ENCODE peak calls at places on chromosomes 7 and 10, in five cellular contexts. Z, Y, U, J and K are unnamed samples.

GRCh38 chr7:73699370-73700069 is 16.1 kb downstream of the BUD23 start:
- DNase-seq in J (no peak), U (no peak), Y (no peak), Z (no peak), K (no peak)

GRCh38 chr7:16816820-16817219 is 12.0 kb upstream of the AGR2 start:
- DNase-seq in Z (no peak), Y (no peak), U (no peak), J (no peak), K (no peak)

GRCh38 chr10:117461766-117462423 is 80.7 kb upstream of the EMX2 start:
- DNase-seq in Z (no peak), J (peak), Y (peak), U (peak), K (no peak)

GRCh38 chr7:7554021-7554432 is 12.7 kb upstream of the MIOS start:
- DNase-seq in U (no peak), J (peak), Y (no peak), Z (no peak), K (no peak)

GRCh38 chr10:31118561-31118960 is 86.9 kb upstream of the ZNF438 start:
- DNase-seq in Z (no peak), Y (no peak), J (no peak), U (no peak), K (no peak)

GRCh38 chr7:17787257-17787656 is 153.0 kb downstream of the SNX13 start:
- DNase-seq in U (no peak), Y (no peak), Z (no peak), J (no peak), K (no peak)

GRCh38 chr7:19111474-19112143 is 5.8 kb downstream of the TWIST1 start:
- DNase-seq in U (no peak), J (peak), Z (no peak), Y (no peak), K (no peak)

GRCh38 chr10:33209777-33210176 is 124.7 kb downstream of the NRP1 start:
- DNase-seq in Z (no peak), J (no peak), U (no peak), Y (no peak), K (no peak)

GRCh38 chr10:20535846-20536245 is 361.3 kb downstream of the NEBL start:
- DNase-seq in Z (no peak), Y (no peak), U (no peak), J (no peak), K (no peak)

DNA sequence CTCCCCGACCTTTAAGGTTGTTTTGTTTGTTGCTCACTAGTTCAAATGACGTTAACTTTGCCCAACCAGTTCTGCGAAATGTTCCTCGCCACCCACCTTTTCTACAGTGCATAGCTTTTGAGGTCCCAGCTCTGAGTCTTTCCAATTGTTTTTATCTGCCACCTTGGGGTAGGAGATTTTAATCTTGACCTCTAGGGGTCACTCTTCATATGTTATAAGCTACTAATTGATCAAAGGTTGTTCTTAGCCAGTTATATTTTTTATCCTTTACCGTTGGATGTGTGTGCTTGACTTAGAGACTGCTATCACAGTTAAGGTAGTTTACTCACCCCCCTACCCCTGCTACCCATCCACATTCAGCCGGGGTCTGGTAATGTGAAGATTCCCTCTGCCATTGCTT is 372.4 kb downstream of the SUGCT start:
- DNase-seq in Y (no peak), U (peak), Z (no peak), J (peak), K (no peak)
- TF ChIP-seq CTCF in Y (no peak), U (peak), Z (no peak), J (peak), K (peak)

GRCh38 chr10:75924309-75924920 is 493.0 kb downstream of the LRMDA start:
- DNase-seq in U (no peak), Y (no peak), J (no peak), Z (no peak), K (no peak)

GRCh38 chr10:75919913-75920312 is 488.5 kb downstream of the LRMDA start:
- DNase-seq in J (peak), Z (no peak), U (no peak), Y (no peak), K (no peak)

GRCh38 chr10:75925999-75926398 is 494.6 kb downstream of the LRMDA start:
- DNase-seq in Y (no peak), Z (no peak), U (no peak), J (no peak), K (no peak)

GRCh38 chr10:75926763-75927162 is 495.3 kb downstream of the LRMDA start:
- DNase-seq in Z (no peak), J (no peak), U (no peak), Y (no peak), K (no peak)

GRCh38 chr10:75922435-75922834 is 491.0 kb downstream of the LRMDA start:
- DNase-seq in U (peak), J (peak), Y (no peak), Z (no peak), K (no peak)
- TF ChIP-seq CTCF in U (peak), J (peak), Y (no peak), Z (no peak), K (no peak)

GRCh38 chr10:73401636-73402035 is 12.2 kb downstream of the ANXA7 start:
- DNase-seq in U (no peak), J (no peak), Z (no peak), Y (no peak), K (no peak)

GRCh38 chr10:73399054-73399453 is 14.8 kb downstream of the ANXA7 start:
- DNase-seq in Z (no peak), U (no peak), J (no peak), Y (no peak), K (no peak)

GRCh38 chr10:73398024-73398423 is 15.8 kb downstream of the ANXA7 start:
- DNase-seq in Y (no peak), U (peak), Z (no peak), J (no peak), K (no peak)
- TF ChIP-seq CTCF in Y (no peak), U (peak), Z (no peak), J (peak), K (peak)

GRCh38 chr7:28395404-28395803 is 16.9 kb upstream of the CREB5 start:
- DNase-seq in Z (no peak), Y (no peak), J (no peak), U (no peak), K (no peak)

GRCh38 chr7:28392289-28392688 is 20.0 kb upstream of the CREB5 start:
- DNase-seq in J (no peak), U (no peak), Z (no peak), Y (no peak), K (no peak)

GRCh38 chr7:28383949-28384348 is 28.4 kb upstream of the CREB5 start:
- DNase-seq in Z (no peak), Y (no peak), U (no peak), J (no peak), K (no peak)

DNA sequence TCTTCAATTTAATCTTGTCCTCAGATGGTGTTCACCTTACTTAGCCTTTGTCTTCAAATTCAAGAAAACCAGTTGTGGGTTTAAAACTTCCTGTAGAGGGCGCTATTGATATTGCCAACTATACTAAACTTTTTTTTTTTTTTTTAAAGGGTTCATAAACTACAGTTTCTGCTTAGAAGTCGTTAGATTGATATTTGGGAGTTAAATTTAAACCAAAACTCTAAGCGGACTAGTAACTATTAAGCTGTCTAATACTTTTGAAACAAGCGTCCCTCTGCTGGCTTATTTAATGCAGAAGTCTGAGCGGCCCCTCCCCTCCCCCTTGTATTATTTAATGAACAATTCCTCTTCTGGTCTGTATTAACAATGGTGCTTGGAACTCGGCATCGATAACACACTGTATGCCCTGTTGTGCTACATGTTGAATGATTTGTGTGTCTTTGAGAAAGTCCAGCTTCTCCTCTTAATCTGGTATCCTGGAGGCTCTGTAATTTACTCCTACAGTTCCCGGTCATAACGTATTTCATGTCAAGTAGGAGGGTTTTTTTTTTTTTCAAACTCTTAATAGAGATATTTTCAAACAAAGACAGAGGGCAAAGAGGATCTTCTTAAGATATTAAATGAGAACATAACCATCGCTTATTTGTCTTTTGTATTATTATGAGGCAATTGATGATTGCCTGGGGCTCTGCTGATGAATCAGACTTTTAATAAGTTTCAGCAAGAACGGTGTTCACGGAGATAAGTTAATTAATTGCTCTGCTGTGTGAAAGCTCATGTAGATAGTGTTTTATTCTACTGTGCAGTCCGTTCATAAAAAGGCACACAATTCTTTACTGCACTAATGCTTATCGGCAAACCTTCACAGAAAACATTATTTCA is 22.6 kb upstream of the CREB5 start:
- DNase-seq in J (peak), Y (no peak), U (peak), Z (no peak), K (no peak)
- TF ChIP-seq CTCF in J (peak), Y (peak), U (peak), Z (peak), K (peak)

DNA sequence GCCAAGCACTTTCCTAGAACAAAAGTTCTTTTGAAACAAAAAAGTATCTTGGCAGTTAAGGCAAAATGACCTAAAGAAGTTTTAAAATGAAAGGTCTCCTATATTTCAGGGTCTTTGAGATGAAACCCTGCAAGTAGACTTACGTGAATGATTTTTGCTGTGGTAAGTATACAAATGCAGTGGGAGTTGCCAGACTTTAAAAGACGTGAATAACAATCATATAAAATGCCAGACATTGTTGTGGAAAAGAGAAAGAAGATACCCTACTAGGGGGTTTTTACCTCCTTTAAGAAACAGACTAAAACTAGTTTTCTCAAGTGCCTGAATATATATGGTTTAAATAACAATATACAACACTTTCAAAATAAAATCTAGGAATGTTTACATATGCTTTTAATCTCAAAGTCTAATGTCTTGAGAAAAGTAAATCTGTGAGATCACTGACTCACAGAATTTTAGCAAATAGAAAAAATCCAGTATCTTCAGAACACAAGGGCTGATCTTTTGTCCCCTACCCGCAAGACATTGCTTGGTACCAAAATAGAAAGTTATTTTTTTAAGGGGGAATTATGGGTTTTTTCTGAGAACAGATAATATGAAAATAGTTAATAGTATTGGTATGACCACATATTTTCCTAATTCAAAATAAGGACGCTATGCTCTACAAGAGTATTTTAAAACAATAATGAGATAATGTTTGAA is 29.5 kb downstream of the LRRC17 start:
- DNase-seq in U (no peak), J (peak), Z (no peak), Y (no peak), K (no peak)
- TF ChIP-seq CTCF in U (no peak), J (no peak), Z (no peak), Y (no peak), K (no peak)

GRCh38 chr7:107982918-107983389 is 20.0 kb downstream of the LAMB1 start:
- DNase-seq in Z (no peak), J (peak), U (peak), Y (no peak), K (no peak)
- TF ChIP-seq CTCF in Z (no peak), J (no peak), U (no peak), Y (no peak), K (peak)

GRCh38 chr10:45596556-45596955 is 76.0 kb downstream of the ZFAND4 start:
- DNase-seq in J (no peak), Z (no peak), U (no peak), Y (no peak), K (no peak)

GRCh38 chr10:45593938-45594275 is 78.7 kb downstream of the ZFAND4 start:
- DNase-seq in U (no peak), Z (no peak), J (no peak), Y (no peak), K (no peak)

GRCh38 chr10:45592926-45593325 is 79.6 kb downstream of the ZFAND4 start:
- DNase-seq in J (no peak), Z (no peak), Y (no peak), U (no peak), K (no peak)

GRCh38 chr10:45592432-45592831 is 80.1 kb downstream of the ZFAND4 start:
- DNase-seq in J (no peak), Z (no peak), U (no peak), Y (no peak), K (no peak)

GRCh38 chr10:45594276-45595157 is 78.1 kb downstream of the ZFAND4 start:
- DNase-seq in Y (peak), U (peak), Z (peak), J (peak), K (peak)
- TF ChIP-seq CTCF in Y (no peak), U (no peak), Z (no peak), J (no peak), K (no peak)

GRCh38 chr10:51230828-51231227 is 156.5 kb downstream of the PRKG1 start:
- DNase-seq in Z (no peak), J (no peak), U (no peak), Y (no peak), K (no peak)

GRCh38 chr10:51224610-51225230 is 150.4 kb downstream of the PRKG1 start:
- DNase-seq in Z (no peak), U (no peak), J (peak), Y (no peak), K (no peak)

GRCh38 chr10:51227897-51228713 is 153.8 kb downstream of the PRKG1 start:
- DNase-seq in J (no peak), Z (no peak), U (no peak), Y (no peak), K (no peak)

GRCh38 chr10:51231754-51232153 is 157.5 kb downstream of the PRKG1 start:
- DNase-seq in U (no peak), Z (no peak), J (peak), Y (no peak), K (no peak)

GRCh38 chr10:51228714-51229100 is 154.4 kb downstream of the PRKG1 start:
- DNase-seq in J (no peak), U (no peak), Y (no peak), Z (no peak), K (no peak)
- TF ChIP-seq CTCF in J (no peak), U (no peak), Y (no peak), Z (no peak), K (no peak)

DNA sequence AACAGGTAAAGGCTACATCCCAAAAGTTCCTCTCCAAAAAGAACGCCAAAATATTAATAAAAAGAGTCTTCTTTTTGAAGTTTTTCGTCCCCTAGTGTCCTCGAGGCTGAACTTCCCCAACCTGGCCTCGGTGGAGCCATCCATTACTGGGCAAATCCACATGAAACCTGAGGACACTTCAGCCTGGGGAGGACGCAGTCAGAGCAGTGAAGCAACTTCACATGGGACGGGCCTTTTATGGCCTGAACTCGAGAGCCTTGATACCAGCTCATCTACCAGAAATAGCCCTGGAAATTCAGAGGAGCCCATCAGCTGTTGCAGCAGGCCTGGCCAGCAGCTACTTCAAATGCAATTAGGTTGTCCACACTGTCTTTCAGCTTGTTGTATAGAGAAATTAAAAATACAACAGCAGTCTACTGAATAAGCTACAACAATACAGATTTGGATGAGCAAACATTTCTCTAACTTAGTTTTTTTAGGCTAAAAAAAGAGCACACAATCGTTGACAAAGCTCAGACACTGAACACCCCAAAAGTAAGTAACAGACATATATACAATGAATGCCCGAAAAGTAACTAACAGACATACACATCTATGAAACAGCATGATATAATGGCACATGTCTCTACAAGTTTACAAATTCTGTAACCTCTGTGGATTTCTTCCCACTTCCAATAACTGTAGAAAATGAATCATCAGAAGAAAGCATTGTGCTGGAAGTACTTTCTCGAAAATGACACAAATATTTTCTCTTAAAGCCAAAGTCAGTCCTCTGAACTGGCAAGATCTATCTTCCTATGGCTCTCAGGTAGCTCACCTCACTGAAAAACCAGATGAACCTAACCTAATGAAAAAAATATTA is at the start of gene SVIL:
- DNase-seq in Z (no peak), U (no peak), Y (peak), J (peak), K (no peak)
- TF ChIP-seq CTCF in Z (no peak), U (no peak), Y (peak), J (no peak), K (no peak)